ENCODE peak calls at places on chromosomes 2 and 18, in six cellular contexts. K, F, Q, X, T and L are unnamed samples.

GRCh38 chr2:107648781-107649413 is 177.8 kb upstream of the RGPD4 start:
- DNase-seq in X (no peak), K (no peak), Q (no peak), T (no peak), F (no peak), L (no peak)

GRCh38 chr2:64226611-64227010 is 82.4 kb upstream of the PELI1 start:
- DNase-seq in K (no peak), F (no peak), X (no peak), T (no peak), Q (no peak), L (no peak)

GRCh38 chr2:172408143-172408766 is 19.1 kb upstream of the ITGA6 start:
- DNase-seq in T (no peak), K (no peak), Q (no peak), X (no peak), F (no peak), L (no peak)

GRCh38 chr2:100260712-100261620 is 61.3 kb downstream of the LONRF2 start:
- DNase-seq in X (no peak), F (no peak), T (peak; percentile 75), Q (no peak), K (peak; percentile 61), L (no peak)

GRCh38 chr2:10876394-10876793 is 35.3 kb upstream of the KCNF1 start:
- DNase-seq in F (no peak), K (no peak), X (no peak), Q (no peak), T (no peak), L (no peak)

GRCh38 chr2:235500761-235501662 is 7.2 kb downstream of the AGAP1 start:
- DNase-seq in T (peak; percentile 67), K (no peak), X (no peak), F (no peak), Q (no peak), L (no peak)

GRCh38 chr18:37414816-37415215 is 150.8 kb downstream of the CELF4 start:
- DNase-seq in X (no peak), T (no peak), F (no peak), K (no peak), Q (no peak), L (no peak)

GRCh38 chr2:218217366-218218309 is 649 bp downstream of the ARPC2 start:
- DNase-seq in K (peak; percentile 34), X (peak; percentile 61), T (peak; percentile 48), Q (peak; percentile 63), F (no peak), L (peak; percentile 46)

GRCh38 chr2:17894005-17894404 is 15.5 kb downstream of the KCNS3 start:
- DNase-seq in Q (no peak), F (no peak), K (no peak), X (no peak), T (no peak), L (no peak)

GRCh38 chr2:129904532-129905446 is 74.7 kb upstream of the RAB6C start:
- DNase-seq in Q (no peak), T (no peak), F (no peak), K (no peak), X (no peak), L (no peak)

GRCh38 chr2:229081411-229081810 is 189.7 kb downstream of the PID1 start:
- DNase-seq in X (no peak), K (no peak), Q (no peak), F (no peak), T (no peak), L (no peak)

GRCh38 chr2:241882090-241882625 is 12.6 kb downstream of the RTP5 start:
- DNase-seq in Q (no peak), T (peak; percentile 36), K (no peak), X (peak; percentile 58), F (no peak), L (peak; percentile 84)

GRCh38 chr2:239954166-239955085 is 70.7 kb downstream of the NDUFA10 start:
- DNase-seq in X (no peak), K (no peak), F (peak; percentile 72), Q (no peak), T (no peak), L (no peak)

GRCh38 chr2:137888845-137889244 is 75.4 kb upstream of the HNMT start:
- DNase-seq in F (no peak), T (peak; percentile 7), X (no peak), K (no peak), Q (no peak), L (no peak)

GRCh38 chr18:50880108-50880465 is 1.2 kb downstream of the ME2 start:
- DNase-seq in X (no peak), T (no peak), F (no peak), K (no peak), Q (no peak), L (no peak)

GRCh38 chr2:27689424-27689823 is 25.7 kb downstream of the SLC4A1AP start:
- DNase-seq in F (no peak), Q (no peak), K (no peak), X (no peak), T (no peak), L (no peak)

GRCh38 chr2:9299444-9300100 is 93.0 kb downstream of the ASAP2 start:
- DNase-seq in K (no peak), X (no peak), Q (no peak), F (no peak), T (no peak), L (no peak)

GRCh38 chr2:239192456-239192855 is 208.4 kb downstream of the HDAC4 start:
- DNase-seq in Q (no peak), X (no peak), T (no peak), F (peak; percentile 54), K (no peak), L (no peak)